ENCODE peak calls at places on chromosomes 2 and 18, in eight cellular contexts. E is pons; U is AG09309; V is Ammon's horn; X is 8988T; Q is NCI-H748 treated with DMSO at 0.1 percent for 48 hours; S is C1 segment of cervical spinal cord; T is effector CD4-positive, alpha-beta T cell. F is an unnamed sample.

GRCh38 chr2:176581557-176582150 is 312.4 kb downstream of the MTX2 start:
- DNase-seq in E (no peak), U (no peak), V (no peak), X (no peak), Q (no peak), S (no peak), T (no peak), F (no peak)

GRCh38 chr2:15800489-15801329 is 139.6 kb upstream of the MYCN start:
- DNase-seq in E (peak), U (no peak), V (peak), X (no peak), Q (no peak), S (peak), T (no peak), F (no peak)

GRCh38 chr2:200308421-200309295 is 2.2 kb downstream of the SPATS2L start:
- DNase-seq in E (peak), U (no peak), V (peak), X (no peak), Q (no peak), S (no peak), T (no peak), F (no peak)

GRCh38 chr18:12839526-12840196 is 44.4 kb downstream of the PTPN2 start:
- DNase-seq in E (peak), U (peak), V (peak), X (no peak), Q (no peak), S (no peak), T (no peak), F (no peak)

GRCh38 chr18:42781298-42781815 is 334.1 kb downstream of the RIT2 start:
- DNase-seq in E (no peak), U (no peak), V (no peak), X (no peak), Q (no peak), S (no peak), T (no peak), F (no peak)

GRCh38 chr18:72542993-72543361 is 1.2 kb downstream of the CBLN2 start:
- DNase-seq in E (no peak), U (no peak), V (no peak), X (no peak), Q (no peak), S (no peak), T (no peak), F (no peak)

GRCh38 chr2:28644760-28645159 is 106.9 kb upstream of the PPP1CB start:
- DNase-seq in E (no peak), U (no peak), V (no peak), X (no peak), Q (no peak), S (no peak), T (no peak), F (no peak)

GRCh38 chr2:71181316-71181715 is 45.6 kb downstream of the PAIP2B start:
- DNase-seq in E (no peak), U (no peak), V (no peak), X (no peak), Q (no peak), S (no peak), T (no peak), F (no peak)

GRCh38 chr2:240596491-240596931 is 10.0 kb downstream of the CAPN10 start:
- DNase-seq in E (peak), U (no peak), V (peak), X (no peak), Q (no peak), S (peak), T (no peak), F (no peak)

GRCh38 chr2:130336150-130336876 is 6.4 kb upstream of the IMP4 start:
- DNase-seq in E (no peak), U (no peak), V (no peak), X (no peak), Q (no peak), S (no peak), T (no peak), F (no peak)

GRCh38 chr2:15772196-15772595 is 168.2 kb upstream of the MYCN start:
- DNase-seq in E (no peak), U (no peak), V (no peak), X (no peak), Q (no peak), S (no peak), T (no peak), F (no peak)

GRCh38 chr2:68905116-68905515 is 33.9 kb upstream of the BMP10 start:
- DNase-seq in E (no peak), U (no peak), V (no peak), X (no peak), Q (no peak), S (no peak), T (no peak), F (no peak)